ENCODE peak calls at places on chromosomes 7 and 10, in six cellular contexts. C is prostate gland, P is fibroblast of lung, Z is BJ, Y is gastrocnemius medialis, R is AG04449. T is an unnamed sample.

GRCh38 chr10:42885491-42886270 is 103.1 kb downstream of the BMS1 start:
- DNase-seq in C (no peak), P (no peak), Z (no peak), Y (no peak), R (no peak), T (peak)

GRCh38 chr7:99404977-99405320 is 3.4 kb downstream of the PDAP1 start:
- DNase-seq in C (no peak), P (no peak), Z (no peak), Y (no peak), R (no peak), T (no peak)

GRCh38 chr7:154902600-154903082 is 100.3 kb downstream of the PAXIP1 start:
- DNase-seq in C (no peak), P (no peak), Z (no peak), Y (no peak), R (no peak), T (no peak)

GRCh38 chr7:20647051-20647450 is 31.6 kb downstream of the ABCB5 start:
- DNase-seq in C (no peak), P (peak), Z (no peak), Y (no peak), R (no peak), T (no peak)

GRCh38 chr7:133843341-133843740 is 283.8 kb upstream of the LRGUK start:
- DNase-seq in C (no peak), P (no peak), Z (no peak), Y (no peak), R (no peak), T (no peak)

GRCh38 chr10:45652511-45652910 is 20.1 kb downstream of the ZFAND4 start:
- DNase-seq in C (no peak), P (no peak), Z (no peak), Y (no peak), R (no peak), T (no peak)

GRCh38 chr10:133178357-133179127 is 18.5 kb downstream of the KNDC1 start:
- DNase-seq in C (no peak), P (no peak), Z (no peak), Y (no peak), R (no peak), T (no peak)

GRCh38 chr7:155533120-155533826 is 13.1 kb downstream of the CNPY1 start:
- DNase-seq in C (no peak), P (no peak), Z (no peak), Y (no peak), R (no peak), T (peak)

GRCh38 chr10:43249962-43250624 is 16.8 kb downstream of the RASGEF1A start:
- DNase-seq in C (no peak), P (no peak), Z (no peak), Y (peak), R (no peak), T (peak)

GRCh38 chr10:30877111-30877510 is 154.6 kb downstream of the ZNF438 start:
- DNase-seq in C (no peak), P (no peak), Z (no peak), Y (no peak), R (no peak), T (no peak)

GRCh38 chr7:135282621-135283295 is 49.1 kb downstream of the STRA8 start:
- DNase-seq in C (no peak), P (peak), Z (no peak), Y (no peak), R (no peak), T (peak)

GRCh38 chr7:103731169-103731568 is 258.3 kb downstream of the RELN start:
- DNase-seq in C (no peak), P (no peak), Z (no peak), Y (no peak), R (no peak), T (no peak)

GRCh38 chr7:88344956-88345832 is 38.5 kb upstream of the STEAP4 start:
- DNase-seq in C (no peak), P (peak), Z (no peak), Y (no peak), R (no peak), T (peak)

GRCh38 chr10:3068968-3069737 is 1.8 kb downstream of the PFKP start:
- DNase-seq in C (no peak), P (peak), Z (no peak), Y (no peak), R (no peak), T (peak)

GRCh38 chr10:98055875-98056516 is 25.6 kb upstream of the CRTAC1 start:
- DNase-seq in C (no peak), P (peak), Z (no peak), Y (no peak), R (no peak), T (peak)

GRCh38 chr7:75715864-75716263 is 22.9 kb downstream of the HIP1 start:
- DNase-seq in C (no peak), P (no peak), Z (no peak), Y (no peak), R (no peak), T (no peak)

GRCh38 chr10:77409697-77410471 is 227.7 kb downstream of the KCNMA1 start:
- DNase-seq in C (no peak), P (no peak), Z (no peak), Y (peak), R (no peak), T (no peak)

GRCh38 chr10:79149662-79150443 is 81.1 kb downstream of the ZMIZ1 start:
- DNase-seq in C (no peak), P (peak), Z (no peak), Y (peak), R (no peak), T (peak)

GRCh38 chr7:36809064-36809463 is 84.8 kb upstream of the AOAH start:
- DNase-seq in C (no peak), P (no peak), Z (no peak), Y (no peak), R (no peak), T (no peak)

GRCh38 chr7:69245646-69246045 is 352.6 kb upstream of the AUTS2 start:
- DNase-seq in C (no peak), P (peak), Z (no peak), Y (no peak), R (no peak), T (no peak)

GRCh38 chr10:108360187-108360586 is 1195.7 kb upstream of the SORCS1 start:
- DNase-seq in C (no peak), P (peak), Z (no peak), Y (no peak), R (no peak), T (no peak)

GRCh38 chr7:36790280-36790679 is 66.0 kb upstream of the AOAH start:
- DNase-seq in C (no peak), P (no peak), Z (no peak), Y (no peak), R (no peak), T (no peak)

GRCh38 chr10:59072038-59072437 is 104.4 kb upstream of the PHYHIPL start:
- DNase-seq in C (no peak), P (no peak), Z (no peak), Y (no peak), R (no peak), T (no peak)
- H3K4me3 ChIP-seq in C (no peak), P (no peak), Z (no peak), Y (no peak), R (no peak), T (no peak)

DNA sequence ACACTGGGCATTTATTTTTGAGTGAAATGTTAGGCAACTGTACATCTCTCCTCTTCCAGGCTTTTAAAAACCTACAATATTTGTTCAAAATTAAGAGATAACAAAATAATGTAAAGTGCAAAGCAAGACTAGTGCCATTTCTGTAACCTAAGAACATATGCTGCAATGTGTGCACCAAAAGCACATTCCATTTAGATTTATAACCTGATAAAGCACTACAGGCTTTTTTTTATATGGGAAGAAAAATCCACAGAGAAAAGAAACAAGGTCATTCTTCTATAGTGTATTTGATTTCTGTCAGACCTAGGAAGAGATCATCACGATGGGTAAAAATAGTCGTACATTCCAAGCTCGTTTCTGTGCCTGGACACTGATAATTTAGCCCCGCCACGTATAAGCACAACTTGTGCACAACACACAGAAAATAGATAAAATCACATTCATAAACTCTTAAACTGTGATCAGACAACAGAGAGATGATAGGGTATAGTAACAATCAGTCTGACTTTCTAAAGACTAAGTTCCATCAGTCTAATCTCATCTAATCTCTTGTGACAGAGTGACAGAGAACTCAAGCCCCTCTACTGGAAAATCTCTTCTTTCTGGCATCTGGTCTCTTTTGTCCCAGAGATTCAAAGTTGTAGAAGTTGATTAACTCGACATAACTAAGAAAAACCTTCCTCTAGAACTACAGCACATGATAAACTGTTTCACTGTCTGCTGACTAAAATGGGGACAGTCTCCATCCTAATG is 6.7 kb downstream of the LAMB1 start:
- DNase-seq in C (no peak), P (peak), Z (no peak), Y (no peak), R (no peak), T (no peak)
- H3K4me3 ChIP-seq in C (no peak), P (no peak), Z (no peak), Y (no peak), R (no peak), T (peak)

DNA sequence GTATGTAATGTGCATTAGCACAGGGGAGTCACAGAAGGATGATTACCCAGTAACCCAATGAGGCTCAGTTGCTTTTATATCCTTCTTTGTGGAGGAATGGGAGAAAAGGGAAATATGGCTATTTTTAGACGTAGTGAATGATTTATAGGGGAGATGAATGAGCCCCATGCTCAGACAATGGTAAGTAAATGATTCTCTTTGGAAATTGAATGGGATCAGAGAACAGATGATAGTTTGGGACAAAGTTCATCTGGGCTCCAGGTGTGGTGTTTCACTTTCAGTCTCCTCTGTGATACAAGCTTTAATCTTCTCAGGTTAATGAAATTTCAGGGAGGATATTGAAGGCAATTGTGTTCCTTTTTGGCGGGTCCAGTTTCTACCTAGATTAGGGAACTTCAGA is 63.0 kb upstream of the MPP7 start:
- DNase-seq in C (no peak), P (no peak), Z (no peak), Y (no peak), R (no peak), T (no peak)
- H3K4me3 ChIP-seq in C (no peak), P (no peak), Z (no peak), Y (no peak), R (no peak), T (peak)

GRCh38 chr7:9106747-9107146 is 673.3 kb downstream of the NXPH1 start:
- DNase-seq in C (no peak), P (no peak), Z (no peak), Y (no peak), R (no peak), T (no peak)
- H3K4me3 ChIP-seq in C (no peak), P (no peak), Z (no peak), Y (no peak), R (no peak), T (no peak)